ENCODE peak calls at places on chromosomes 1 and 21, in ten cellular contexts. One of them, this sample, is unnamed. For H3K4me1, the result is how much of the 10 kb centered on the place peaks cover.

GRCh38 chr1:160375788-160376524 is 9.1 kb downstream of the NHLH1 start:
- DNase-seq in ovary: no peak
- DNase-seq in suprapubic skin: no peak
- DNase-seq in tibial nerve: no peak
- DNase-seq in A549: no peak
- DNase-seq in HepG2: peak
- DNase-seq in SK-N-SH: no peak
- DNase-seq in sigmoid colon: no peak
- DNase-seq in stomach: no peak
- DNase-seq in GM12878: no peak
- DNase-seq in this sample: no peak

GRCh38 chr1:177629526-177629925 is 340.3 kb downstream of the SEC16B start:
- DNase-seq in ovary: no peak
- DNase-seq in suprapubic skin: no peak
- DNase-seq in tibial nerve: no peak
- DNase-seq in A549: no peak
- DNase-seq in HepG2: no peak
- DNase-seq in SK-N-SH: no peak
- DNase-seq in sigmoid colon: no peak
- DNase-seq in stomach: no peak
- DNase-seq in GM12878: no peak
- DNase-seq in this sample: no peak

GRCh38 chr1:17002524-17002902 is 9.2 kb downstream of the ATP13A2 start:
- DNase-seq in ovary: no peak
- DNase-seq in suprapubic skin: no peak
- DNase-seq in tibial nerve: no peak
- DNase-seq in A549: no peak
- DNase-seq in HepG2: no peak
- DNase-seq in SK-N-SH: peak
- DNase-seq in sigmoid colon: no peak
- DNase-seq in stomach: no peak
- DNase-seq in GM12878: no peak
- DNase-seq in this sample: no peak

GRCh38 chr1:211734791-211735190 is 59.4 kb upstream of the NEK2 start:
- DNase-seq in ovary: no peak
- DNase-seq in suprapubic skin: no peak
- DNase-seq in tibial nerve: no peak
- DNase-seq in A549: no peak
- DNase-seq in HepG2: no peak
- DNase-seq in SK-N-SH: no peak
- DNase-seq in sigmoid colon: no peak
- DNase-seq in stomach: peak
- DNase-seq in GM12878: no peak
- DNase-seq in this sample: peak

GRCh38 chr21:43811262-43812105 is 22.1 kb downstream of the RRP1 start:
- DNase-seq in ovary: no peak
- DNase-seq in suprapubic skin: no peak
- DNase-seq in tibial nerve: no peak
- DNase-seq in A549: no peak
- DNase-seq in HepG2: no peak
- DNase-seq in SK-N-SH: no peak
- DNase-seq in sigmoid colon: no peak
- DNase-seq in stomach: no peak
- DNase-seq in GM12878: no peak
- DNase-seq in this sample: no peak

GRCh38 chr1:212575333-212575732 is 33.2 kb upstream of the ATF3 start:
- DNase-seq in ovary: no peak
- DNase-seq in suprapubic skin: no peak
- DNase-seq in tibial nerve: no peak
- DNase-seq in A549: no peak
- DNase-seq in HepG2: no peak
- DNase-seq in SK-N-SH: no peak
- DNase-seq in sigmoid colon: no peak
- DNase-seq in stomach: no peak
- DNase-seq in GM12878: no peak
- DNase-seq in this sample: no peak

GRCh38 chr1:177517556-177517955 is 346.8 kb downstream of the BRINP2 start:
- DNase-seq in ovary: no peak
- DNase-seq in suprapubic skin: no peak
- DNase-seq in tibial nerve: no peak
- DNase-seq in A549: no peak
- DNase-seq in HepG2: no peak
- DNase-seq in SK-N-SH: no peak
- DNase-seq in sigmoid colon: no peak
- DNase-seq in stomach: no peak
- DNase-seq in GM12878: no peak
- DNase-seq in this sample: no peak

GRCh38 chr1:100699744-100700143 is 19.8 kb upstream of the VCAM1 start:
- DNase-seq in ovary: no peak
- DNase-seq in suprapubic skin: no peak
- DNase-seq in tibial nerve: no peak
- DNase-seq in A549: no peak
- DNase-seq in HepG2: no peak
- DNase-seq in SK-N-SH: no peak
- DNase-seq in sigmoid colon: no peak
- DNase-seq in stomach: no peak
- DNase-seq in GM12878: no peak
- DNase-seq in this sample: no peak

DNA sequence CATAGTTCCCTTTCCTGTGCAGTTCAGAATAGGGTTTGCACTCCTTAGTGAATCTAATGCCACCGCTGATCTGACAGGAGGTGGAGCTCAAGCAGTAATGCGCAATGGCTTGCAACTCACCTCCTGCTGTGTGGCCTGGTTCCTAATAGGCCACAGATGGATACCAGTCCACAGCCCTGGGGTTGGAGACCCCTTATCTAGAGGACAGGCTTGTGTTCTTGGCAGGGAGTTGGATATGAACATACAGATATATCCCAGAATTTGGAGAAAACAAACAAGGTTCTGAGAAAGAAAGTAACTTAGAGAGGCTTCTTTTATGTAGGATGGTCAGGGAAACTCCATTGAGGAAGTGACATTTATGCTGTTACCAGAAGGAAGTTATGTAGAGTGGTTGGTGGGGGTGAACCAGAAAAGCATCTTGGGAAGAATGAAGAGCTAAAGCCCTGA is 5.1 kb upstream of the PTPRC start:
- DNase-seq in ovary: no peak
- DNase-seq in suprapubic skin: no peak
- DNase-seq in tibial nerve: no peak
- DNase-seq in A549: no peak
- DNase-seq in HepG2: no peak
- DNase-seq in SK-N-SH: no peak
- DNase-seq in sigmoid colon: no peak
- DNase-seq in stomach: no peak
- DNase-seq in GM12878: no peak
- DNase-seq in this sample: no peak
- H3K4me1 ChIP-seq in ovary: under half
- H3K4me1 ChIP-seq in suprapubic skin: under half
- H3K4me1 ChIP-seq in tibial nerve: under half
- H3K4me1 ChIP-seq in A549: under half
- H3K4me1 ChIP-seq in HepG2: under half
- H3K4me1 ChIP-seq in SK-N-SH: under half
- H3K4me1 ChIP-seq in sigmoid colon: under half
- H3K4me1 ChIP-seq in stomach: under half
- H3K4me1 ChIP-seq in GM12878: under half
- H3K4me1 ChIP-seq in this sample: under half

GRCh38 chr1:65197636-65198035 is 49.6 kb downstream of the AK4 start:
- DNase-seq in ovary: no peak
- DNase-seq in suprapubic skin: no peak
- DNase-seq in tibial nerve: no peak
- DNase-seq in A549: no peak
- DNase-seq in HepG2: no peak
- DNase-seq in SK-N-SH: no peak
- DNase-seq in sigmoid colon: no peak
- DNase-seq in stomach: no peak
- DNase-seq in GM12878: no peak
- DNase-seq in this sample: no peak

GRCh38 chr1:65195495-65196417 is 47.8 kb downstream of the AK4 start:
- DNase-seq in ovary: no peak
- DNase-seq in suprapubic skin: no peak
- DNase-seq in tibial nerve: no peak
- DNase-seq in A549: no peak
- DNase-seq in HepG2: no peak
- DNase-seq in SK-N-SH: no peak
- DNase-seq in sigmoid colon: no peak
- DNase-seq in stomach: no peak
- DNase-seq in GM12878: no peak
- DNase-seq in this sample: no peak

GRCh38 chr1:65193129-65193528 is 45.1 kb downstream of the AK4 start:
- DNase-seq in ovary: no peak
- DNase-seq in suprapubic skin: no peak
- DNase-seq in tibial nerve: no peak
- DNase-seq in A549: no peak
- DNase-seq in HepG2: no peak
- DNase-seq in SK-N-SH: no peak
- DNase-seq in sigmoid colon: no peak
- DNase-seq in stomach: no peak
- DNase-seq in GM12878: no peak
- DNase-seq in this sample: no peak

GRCh38 chr1:65200411-65200810 is 52.4 kb downstream of the AK4 start:
- DNase-seq in ovary: no peak
- DNase-seq in suprapubic skin: no peak
- DNase-seq in tibial nerve: no peak
- DNase-seq in A549: no peak
- DNase-seq in HepG2: no peak
- DNase-seq in SK-N-SH: no peak
- DNase-seq in sigmoid colon: no peak
- DNase-seq in stomach: no peak
- DNase-seq in GM12878: no peak
- DNase-seq in this sample: no peak

DNA sequence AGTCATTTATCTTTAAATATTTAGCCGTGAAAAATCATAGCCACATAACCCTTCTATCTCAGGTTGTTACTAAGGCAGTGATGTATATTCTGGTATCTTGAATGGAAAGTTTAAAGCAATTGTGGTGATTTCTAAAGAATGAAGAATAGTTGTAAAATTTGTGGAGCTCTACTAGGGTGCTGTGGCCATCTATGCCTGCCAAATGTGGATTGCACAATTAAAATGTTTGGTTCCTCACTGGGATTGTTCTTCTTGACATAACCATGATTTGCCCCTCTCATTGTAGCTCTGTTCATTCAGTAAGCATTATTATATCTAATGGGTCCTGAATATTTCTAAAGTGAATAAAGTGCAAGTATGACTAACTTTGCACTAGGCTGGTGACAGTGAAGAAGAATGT is 50.1 kb downstream of the AK4 start:
- DNase-seq in ovary: no peak
- DNase-seq in suprapubic skin: no peak
- DNase-seq in tibial nerve: no peak
- DNase-seq in A549: no peak
- DNase-seq in HepG2: no peak
- DNase-seq in SK-N-SH: no peak
- DNase-seq in sigmoid colon: no peak
- DNase-seq in stomach: no peak
- DNase-seq in GM12878: no peak
- DNase-seq in this sample: no peak
- TF ChIP-seq EP300 in ovary: no peak
- TF ChIP-seq EP300 in suprapubic skin: no peak
- TF ChIP-seq EP300 in tibial nerve: no peak
- TF ChIP-seq EP300 in A549: no peak
- TF ChIP-seq EP300 in HepG2: no peak
- TF ChIP-seq EP300 in SK-N-SH: no peak
- TF ChIP-seq EP300 in sigmoid colon: no peak
- TF ChIP-seq EP300 in stomach: no peak
- TF ChIP-seq EP300 in GM12878: no peak
- TF ChIP-seq EP300 in this sample: no peak

DNA sequence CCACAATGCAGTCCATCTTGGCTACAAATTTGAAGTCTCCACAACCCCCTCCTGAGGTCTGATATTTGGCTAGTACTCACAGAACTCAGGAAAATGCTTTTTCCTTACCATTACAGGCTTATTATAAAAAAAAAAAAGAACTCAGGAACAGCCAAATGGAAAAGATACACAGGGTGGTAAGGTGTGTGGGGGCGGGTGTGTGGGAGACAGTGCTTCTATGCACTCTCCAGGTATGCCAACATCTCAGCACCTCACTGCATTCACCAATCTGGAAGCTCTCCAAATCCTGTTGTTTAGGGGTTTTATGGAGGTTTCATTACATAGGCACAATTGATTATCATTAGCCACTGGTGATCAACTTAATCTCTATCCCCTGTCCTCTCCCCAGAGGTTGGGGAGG is 126.9 kb downstream of the FAF1 start:
- DNase-seq in ovary: no peak
- DNase-seq in suprapubic skin: no peak
- DNase-seq in tibial nerve: no peak
- DNase-seq in A549: no peak
- DNase-seq in HepG2: no peak
- DNase-seq in SK-N-SH: no peak
- DNase-seq in sigmoid colon: no peak
- DNase-seq in stomach: no peak
- DNase-seq in GM12878: no peak
- DNase-seq in this sample: no peak
- H3K4me1 ChIP-seq in ovary: under half
- H3K4me1 ChIP-seq in suprapubic skin: under half
- H3K4me1 ChIP-seq in tibial nerve: under half
- H3K4me1 ChIP-seq in A549: under half
- H3K4me1 ChIP-seq in HepG2: under half
- H3K4me1 ChIP-seq in SK-N-SH: under half
- H3K4me1 ChIP-seq in sigmoid colon: under half
- H3K4me1 ChIP-seq in stomach: under half
- H3K4me1 ChIP-seq in GM12878: under half
- H3K4me1 ChIP-seq in this sample: under half

GRCh38 chr1:94884101-94884875 is 42.6 kb downstream of the CNN3 start:
- DNase-seq in ovary: peak
- DNase-seq in suprapubic skin: no peak
- DNase-seq in tibial nerve: no peak
- DNase-seq in A549: no peak
- DNase-seq in HepG2: peak
- DNase-seq in SK-N-SH: peak
- DNase-seq in sigmoid colon: no peak
- DNase-seq in stomach: peak
- DNase-seq in GM12878: no peak
- DNase-seq in this sample: no peak

GRCh38 chr1:94888201-94888600 is 38.7 kb downstream of the CNN3 start:
- DNase-seq in ovary: no peak
- DNase-seq in suprapubic skin: no peak
- DNase-seq in tibial nerve: no peak
- DNase-seq in A549: no peak
- DNase-seq in HepG2: no peak
- DNase-seq in SK-N-SH: no peak
- DNase-seq in sigmoid colon: no peak
- DNase-seq in stomach: no peak
- DNase-seq in GM12878: no peak
- DNase-seq in this sample: no peak

GRCh38 chr1:94886361-94886760 is 40.5 kb downstream of the CNN3 start:
- DNase-seq in ovary: no peak
- DNase-seq in suprapubic skin: no peak
- DNase-seq in tibial nerve: no peak
- DNase-seq in A549: no peak
- DNase-seq in HepG2: no peak
- DNase-seq in SK-N-SH: no peak
- DNase-seq in sigmoid colon: no peak
- DNase-seq in stomach: no peak
- DNase-seq in GM12878: no peak
- DNase-seq in this sample: no peak

GRCh38 chr1:94883688-94884087 is 43.2 kb downstream of the CNN3 start:
- DNase-seq in ovary: peak
- DNase-seq in suprapubic skin: no peak
- DNase-seq in tibial nerve: no peak
- DNase-seq in A549: no peak
- DNase-seq in HepG2: peak
- DNase-seq in SK-N-SH: no peak
- DNase-seq in sigmoid colon: no peak
- DNase-seq in stomach: no peak
- DNase-seq in GM12878: no peak
- DNase-seq in this sample: no peak

DNA sequence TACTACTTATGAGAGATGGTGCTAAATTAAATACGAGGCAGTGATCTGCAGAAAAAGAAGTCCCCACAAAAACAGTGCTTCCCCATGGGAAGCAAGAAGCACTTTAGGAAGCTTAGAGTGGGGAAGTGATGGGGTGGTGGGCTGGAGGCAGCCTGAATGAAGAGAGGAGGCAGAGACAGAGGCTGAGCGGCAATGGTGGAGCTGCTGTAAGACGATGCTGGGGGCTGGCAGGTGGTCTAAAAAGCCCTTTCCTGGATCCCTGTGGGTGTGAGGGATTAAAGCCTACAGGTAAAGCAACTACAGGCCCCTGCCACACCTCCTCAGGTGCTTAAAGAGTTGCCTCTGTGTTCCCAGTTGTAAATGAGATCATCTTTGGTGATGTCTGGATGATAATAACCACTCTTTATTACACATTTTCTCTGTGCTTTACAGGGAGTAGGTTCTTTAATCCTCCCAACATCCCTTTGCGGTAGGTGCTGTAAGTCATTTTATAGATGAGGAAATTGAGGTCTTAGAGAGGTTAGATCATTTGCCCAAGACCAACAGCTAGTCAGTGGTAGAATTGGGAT is 39.2 kb downstream of the CNN3 start:
- DNase-seq in ovary: no peak
- DNase-seq in suprapubic skin: no peak
- DNase-seq in tibial nerve: no peak
- DNase-seq in A549: no peak
- DNase-seq in HepG2: no peak
- DNase-seq in SK-N-SH: no peak
- DNase-seq in sigmoid colon: no peak
- DNase-seq in stomach: no peak
- DNase-seq in GM12878: no peak
- DNase-seq in this sample: no peak
- TF ChIP-seq EP300 in ovary: no peak
- TF ChIP-seq EP300 in suprapubic skin: no peak
- TF ChIP-seq EP300 in tibial nerve: no peak
- TF ChIP-seq EP300 in A549: no peak
- TF ChIP-seq EP300 in HepG2: no peak
- TF ChIP-seq EP300 in SK-N-SH: no peak
- TF ChIP-seq EP300 in sigmoid colon: no peak
- TF ChIP-seq EP300 in stomach: no peak
- TF ChIP-seq EP300 in GM12878: no peak
- TF ChIP-seq EP300 in this sample: no peak